ENCODE peak calls at places on chromosomes 5 and 9, in five cellular contexts. One of them, this sample, is unnamed.
A peak's percentile ranks its signal among the peaks of the same experiment; 100 is the strongest.

GRCh38 chr9:131347376-131348020 is 46.4 kb upstream of the PRRC2B start:
- DNase-seq in iPS-NIHi11: no peak
- DNase-seq in PC-3: no peak
- DNase-seq in mesenchymal stem cell: no peak
- DNase-seq in aorta: peak; percentile 47
- DNase-seq in this sample: no peak

GRCh38 chr9:104984121-104984520 is 56.2 kb upstream of the ABCA1 start:
- DNase-seq in iPS-NIHi11: no peak
- DNase-seq in PC-3: no peak
- DNase-seq in mesenchymal stem cell: no peak
- DNase-seq in aorta: no peak
- DNase-seq in this sample: no peak

GRCh38 chr5:65858316-65858715 is 68.1 kb upstream of the ERBIN start:
- DNase-seq in iPS-NIHi11: no peak
- DNase-seq in PC-3: peak; percentile 27
- DNase-seq in mesenchymal stem cell: peak; percentile 42
- DNase-seq in aorta: no peak
- DNase-seq in this sample: peak; percentile 67

GRCh38 chr5:151123897-151124751 is 33.5 kb downstream of the ANXA6 start:
- DNase-seq in iPS-NIHi11: no peak
- DNase-seq in PC-3: peak; percentile 53
- DNase-seq in mesenchymal stem cell: peak; percentile 46
- DNase-seq in aorta: peak; percentile 89
- DNase-seq in this sample: peak; percentile 20

GRCh38 chr9:97531750-97532383 is 30.4 kb downstream of the TMOD1 start:
- DNase-seq in iPS-NIHi11: no peak
- DNase-seq in PC-3: no peak
- DNase-seq in mesenchymal stem cell: peak; percentile 25
- DNase-seq in aorta: no peak
- DNase-seq in this sample: no peak

GRCh38 chr5:34651791-34652190 is 4.3 kb upstream of the RAI14 start:
- DNase-seq in iPS-NIHi11: no peak
- DNase-seq in PC-3: no peak
- DNase-seq in mesenchymal stem cell: no peak
- DNase-seq in aorta: no peak
- DNase-seq in this sample: no peak

GRCh38 chr5:76709762-76710161 is 6.2 kb upstream of the F2R start:
- DNase-seq in iPS-NIHi11: no peak
- DNase-seq in PC-3: peak; percentile 33
- DNase-seq in mesenchymal stem cell: peak; percentile 60
- DNase-seq in aorta: no peak
- DNase-seq in this sample: no peak

GRCh38 chr9:35606138-35606504 is 1.1 kb downstream of the TESK1 start:
- DNase-seq in iPS-NIHi11: peak; percentile 36
- DNase-seq in PC-3: no peak
- DNase-seq in mesenchymal stem cell: peak; percentile 18
- DNase-seq in aorta: no peak
- DNase-seq in this sample: peak; percentile 7

GRCh38 chr9:32665101-32665500 is 29.6 kb upstream of the TAF1L start:
- DNase-seq in iPS-NIHi11: no peak
- DNase-seq in PC-3: peak; percentile 88
- DNase-seq in mesenchymal stem cell: no peak
- DNase-seq in aorta: no peak
- DNase-seq in this sample: peak; percentile 90

GRCh38 chr9:19181002-19181401 is 49.5 kb upstream of the DENND4C start:
- DNase-seq in iPS-NIHi11: no peak
- DNase-seq in PC-3: no peak
- DNase-seq in mesenchymal stem cell: no peak
- DNase-seq in aorta: no peak
- DNase-seq in this sample: peak; percentile 31

This sample was measured in bronchial epithelial cell.